ENCODE peak calls at places on chromosomes 12 and 14, in four cellular contexts. R is mucosa of descending colon, T is Peyer's patch, M is stomach. E is an unnamed sample.

GRCh38 chr12:92063641-92064040 is 82.0 kb downstream of the BTG1 start:
- DNase-seq in M (no peak), T (no peak), R (no peak), E (no peak)

GRCh38 chr12:88519802-88520435 is 60.4 kb downstream of the KITLG start:
- DNase-seq in T (no peak), M (no peak), R (peak), E (no peak)

GRCh38 chr14:99595034-99595433 is 9.0 kb downstream of the CCDC85C start:
- DNase-seq in R (no peak), T (no peak), M (no peak), E (no peak)

GRCh38 chr12:52053570-52054209 is 2.4 kb downstream of the NR4A1 start:
- DNase-seq in R (peak), T (no peak), M (peak), E (no peak)

GRCh38 chr12:83365317-83365716 is 678.6 kb downstream of the TMTC2 start:
- DNase-seq in R (no peak), T (no peak), M (no peak), E (no peak)

GRCh38 chr14:87967496-87967895 is 25.5 kb downstream of the GALC start:
- DNase-seq in R (no peak), M (no peak), T (no peak), E (no peak)

GRCh38 chr14:93346926-93347721 is at the start of gene COX8C:
- DNase-seq in T (no peak), R (no peak), M (no peak), E (no peak)

GRCh38 chr12:53233671-53234091 is 1.7 kb upstream of the RARG start:
- DNase-seq in R (peak), T (no peak), M (no peak), E (no peak)

GRCh38 chr12:121114019-121114639 is 18.5 kb upstream of the P2RX7 start:
- DNase-seq in M (no peak), R (no peak), T (no peak), E (no peak)

GRCh38 chr14:75280831-75281690 is 2.4 kb downstream of the FOS start:
- DNase-seq in T (no peak), R (no peak), M (no peak), E (peak)

GRCh38 chr14:91614187-91614586 is 104.1 kb upstream of the PPP4R3A start:
- DNase-seq in T (no peak), R (no peak), M (no peak), E (no peak)

GRCh38 chr14:91609183-91609582 is 99.1 kb upstream of the PPP4R3A start:
- DNase-seq in T (no peak), R (no peak), M (no peak), E (no peak)

GRCh38 chr14:91611528-91611927 is 101.4 kb upstream of the PPP4R3A start:
- DNase-seq in M (no peak), T (no peak), R (no peak), E (no peak)

GRCh38 chr14:91613459-91614145 is 103.5 kb upstream of the PPP4R3A start:
- DNase-seq in M (no peak), T (no peak), R (no peak), E (no peak)
- TF ChIP-seq CTCF in M (no peak), T (no peak), R (no peak), E (no peak)

DNA sequence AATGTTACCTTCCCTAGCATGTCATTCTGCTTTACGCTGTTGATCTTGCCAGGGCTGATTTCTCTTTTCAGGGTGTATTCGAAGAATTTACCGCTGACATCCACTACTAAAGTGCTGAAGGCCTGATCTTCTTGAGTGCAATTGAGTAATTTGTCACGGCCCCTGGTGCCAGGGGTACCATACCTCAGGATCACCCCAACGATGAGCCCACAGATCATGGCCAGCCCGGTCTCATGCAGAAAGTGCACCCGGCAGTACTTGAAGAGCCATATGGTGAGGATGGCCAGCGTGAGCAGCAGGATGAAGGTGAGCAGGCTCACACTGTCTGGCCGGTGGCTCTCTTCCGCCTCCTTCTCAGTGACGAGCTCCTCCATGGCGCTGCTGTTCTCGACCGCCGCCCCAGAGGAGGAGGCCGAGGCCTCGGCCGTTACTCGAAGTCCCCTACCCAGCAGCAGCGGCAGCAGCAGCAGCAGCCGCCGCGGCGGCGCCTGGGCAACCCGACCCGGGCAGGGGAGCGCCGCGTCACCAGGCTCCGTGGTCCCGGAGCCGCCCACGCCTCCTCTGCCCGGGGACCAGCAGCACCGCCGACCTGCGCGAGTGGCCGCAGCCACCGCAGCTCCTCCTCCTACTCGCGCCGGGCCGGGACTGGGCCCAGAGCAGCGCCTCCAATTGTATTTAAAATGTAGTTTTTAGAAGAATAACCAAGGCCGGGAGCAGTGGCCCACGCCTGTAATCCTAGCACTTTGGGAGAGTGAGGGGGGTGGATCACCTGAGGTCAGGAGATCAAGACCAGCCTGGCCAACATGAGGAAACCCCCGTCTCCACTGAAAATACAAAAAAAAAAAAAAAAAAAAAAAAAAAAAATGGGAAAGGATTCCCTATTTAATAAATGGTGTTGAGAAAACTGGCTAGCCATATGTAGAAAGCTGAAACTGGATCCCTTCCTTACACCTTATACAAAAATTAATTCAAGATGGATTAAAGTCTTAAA is 58.5 kb upstream of the TMPO start:
- DNase-seq in T (no peak), R (peak), M (peak), E (peak)
- TF ChIP-seq CTCF in T (no peak), R (no peak), M (no peak), E (no peak)

GRCh38 chr12:113798552-113798951 is 167.6 kb downstream of the RBM19 start:
- DNase-seq in R (no peak), M (no peak), T (no peak), E (no peak)
- TF ChIP-seq CTCF in R (no peak), M (no peak), T (no peak), E (no peak)

GRCh38 chr14:22265319-22266140 is 323.5 kb downstream of the DAD1 start:
- DNase-seq in R (peak), M (no peak), T (no peak), E (no peak)
- TF ChIP-seq CTCF in R (no peak), M (no peak), T (no peak), E (no peak)

GRCh38 chr14:76644875-76645518 is 116.3 kb upstream of the VASH1 start:
- DNase-seq in R (peak), T (peak), M (no peak), E (no peak)
- TF ChIP-seq CTCF in R (no peak), T (no peak), M (no peak), E (no peak)

GRCh38 chr12:38911611-38912010 is 6.2 kb upstream of the CPNE8 start:
- DNase-seq in M (no peak), R (peak), T (no peak), E (no peak)
- TF ChIP-seq CTCF in M (no peak), R (no peak), T (peak), E (no peak)

GRCh38 chr14:28294834-28295440 is 471.6 kb upstream of the FOXG1 start:
- DNase-seq in R (peak), T (no peak), M (no peak), E (no peak)
- TF ChIP-seq CTCF in R (no peak), T (no peak), M (no peak), E (no peak)

GRCh38 chr14:47539065-47539464 is 136.3 kb downstream of the MDGA2 start:
- DNase-seq in T (no peak), R (no peak), M (no peak), E (no peak)

GRCh38 chr14:47536341-47536740 is 139.1 kb downstream of the MDGA2 start:
- DNase-seq in R (no peak), T (no peak), M (no peak), E (no peak)

DNA sequence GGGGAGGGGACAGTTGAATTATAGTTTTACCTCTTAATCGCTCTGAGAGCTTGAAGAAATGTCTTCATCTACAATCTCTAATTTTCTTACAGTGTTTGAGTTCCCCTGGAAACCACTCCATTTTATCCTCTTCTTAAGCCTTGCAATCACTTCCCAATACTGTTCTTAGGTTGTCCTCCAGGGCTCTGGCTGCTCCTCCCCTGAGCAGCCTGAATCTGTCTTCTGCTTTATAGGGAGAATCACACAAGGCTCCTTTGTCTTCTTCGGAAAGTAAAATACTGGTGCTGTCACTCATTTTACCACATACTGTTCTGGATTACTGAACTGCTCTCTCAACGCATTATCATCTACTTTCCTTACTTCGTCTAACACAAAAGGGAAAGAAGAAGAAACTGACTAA is 133.8 kb downstream of the MDGA2 start:
- DNase-seq in T (no peak), R (no peak), M (no peak), E (no peak)
- TF ChIP-seq CTCF in T (no peak), R (no peak), M (no peak), E (no peak)

E was measured in natural killer cell.